ENCODE peak calls at places on chromosomes 2 and 18, in nine cellular contexts. One of them, this sample, is unnamed.

GRCh38 chr18:23529597-23529996 is 26.3 kb downstream of the RMC1 start:
- DNase-seq in neural progenitor cell: no peak
- DNase-seq in choroid plexus epithelial cell: peak; percentile 63
- DNase-seq in right lobe of liver: no peak
- DNase-seq in transverse colon: no peak
- DNase-seq in fibroblast of mammary gland: peak; percentile 86
- DNase-seq in prostate gland: no peak
- DNase-seq in neural crest cell: no peak
- DNase-seq in sigmoid colon: no peak
- DNase-seq in this sample: no peak

GRCh38 chr18:54052732-54053131 is 171.7 kb downstream of the MBD2 start:
- DNase-seq in neural progenitor cell: no peak
- DNase-seq in choroid plexus epithelial cell: no peak
- DNase-seq in right lobe of liver: no peak
- DNase-seq in transverse colon: no peak
- DNase-seq in fibroblast of mammary gland: no peak
- DNase-seq in prostate gland: no peak
- DNase-seq in neural crest cell: no peak
- DNase-seq in sigmoid colon: no peak
- DNase-seq in this sample: no peak

GRCh38 chr2:112153179-112153490 is 14.9 kb downstream of the FBLN7 start:
- DNase-seq in neural progenitor cell: no peak
- DNase-seq in choroid plexus epithelial cell: no peak
- DNase-seq in right lobe of liver: no peak
- DNase-seq in transverse colon: no peak
- DNase-seq in fibroblast of mammary gland: peak; percentile 98
- DNase-seq in prostate gland: no peak
- DNase-seq in neural crest cell: no peak
- DNase-seq in sigmoid colon: peak; percentile 38
- DNase-seq in this sample: no peak

GRCh38 chr2:21330786-21331391 is 207.1 kb downstream of the TDRD15 start:
- DNase-seq in neural progenitor cell: no peak
- DNase-seq in choroid plexus epithelial cell: peak; percentile 0
- DNase-seq in right lobe of liver: peak; percentile 55
- DNase-seq in transverse colon: no peak
- DNase-seq in fibroblast of mammary gland: no peak
- DNase-seq in prostate gland: no peak
- DNase-seq in neural crest cell: no peak
- DNase-seq in sigmoid colon: no peak
- DNase-seq in this sample: no peak

GRCh38 chr2:2704380-2705093 is 373.5 kb upstream of the MYT1L start:
- DNase-seq in neural progenitor cell: no peak
- DNase-seq in choroid plexus epithelial cell: no peak
- DNase-seq in right lobe of liver: no peak
- DNase-seq in transverse colon: no peak
- DNase-seq in fibroblast of mammary gland: no peak
- DNase-seq in prostate gland: no peak
- DNase-seq in neural crest cell: no peak
- DNase-seq in sigmoid colon: no peak
- DNase-seq in this sample: no peak

GRCh38 chr18:23524213-23524707 is 20.9 kb downstream of the RMC1 start:
- DNase-seq in neural progenitor cell: no peak
- DNase-seq in choroid plexus epithelial cell: no peak
- DNase-seq in right lobe of liver: peak; percentile 65
- DNase-seq in transverse colon: no peak
- DNase-seq in fibroblast of mammary gland: no peak
- DNase-seq in prostate gland: no peak
- DNase-seq in neural crest cell: no peak
- DNase-seq in sigmoid colon: no peak
- DNase-seq in this sample: no peak

GRCh38 chr2:239979243-239980023 is 45.7 kb downstream of the NDUFA10 start:
- DNase-seq in neural progenitor cell: peak; percentile 91
- DNase-seq in choroid plexus epithelial cell: peak; percentile 83
- DNase-seq in right lobe of liver: no peak
- DNase-seq in transverse colon: no peak
- DNase-seq in fibroblast of mammary gland: peak; percentile 52
- DNase-seq in prostate gland: no peak
- DNase-seq in neural crest cell: peak; percentile 61
- DNase-seq in sigmoid colon: no peak
- DNase-seq in this sample: peak; percentile 89

GRCh38 chr2:69149631-69150215 is 136.7 kb downstream of the ANTXR1 start:
- DNase-seq in neural progenitor cell: peak; percentile 73
- DNase-seq in choroid plexus epithelial cell: peak; percentile 72
- DNase-seq in right lobe of liver: no peak
- DNase-seq in transverse colon: peak; percentile 27
- DNase-seq in fibroblast of mammary gland: peak; percentile 77
- DNase-seq in prostate gland: no peak
- DNase-seq in neural crest cell: no peak
- DNase-seq in sigmoid colon: peak; percentile 84
- DNase-seq in this sample: peak; percentile 33

GRCh38 chr2:235468978-235469694 is 24.7 kb upstream of the AGAP1 start:
- DNase-seq in neural progenitor cell: peak; percentile 27
- DNase-seq in choroid plexus epithelial cell: peak; percentile 88
- DNase-seq in right lobe of liver: no peak
- DNase-seq in transverse colon: peak; percentile 14
- DNase-seq in fibroblast of mammary gland: peak; percentile 95
- DNase-seq in prostate gland: no peak
- DNase-seq in neural crest cell: no peak
- DNase-seq in sigmoid colon: peak; percentile 69
- DNase-seq in this sample: no peak

DNA sequence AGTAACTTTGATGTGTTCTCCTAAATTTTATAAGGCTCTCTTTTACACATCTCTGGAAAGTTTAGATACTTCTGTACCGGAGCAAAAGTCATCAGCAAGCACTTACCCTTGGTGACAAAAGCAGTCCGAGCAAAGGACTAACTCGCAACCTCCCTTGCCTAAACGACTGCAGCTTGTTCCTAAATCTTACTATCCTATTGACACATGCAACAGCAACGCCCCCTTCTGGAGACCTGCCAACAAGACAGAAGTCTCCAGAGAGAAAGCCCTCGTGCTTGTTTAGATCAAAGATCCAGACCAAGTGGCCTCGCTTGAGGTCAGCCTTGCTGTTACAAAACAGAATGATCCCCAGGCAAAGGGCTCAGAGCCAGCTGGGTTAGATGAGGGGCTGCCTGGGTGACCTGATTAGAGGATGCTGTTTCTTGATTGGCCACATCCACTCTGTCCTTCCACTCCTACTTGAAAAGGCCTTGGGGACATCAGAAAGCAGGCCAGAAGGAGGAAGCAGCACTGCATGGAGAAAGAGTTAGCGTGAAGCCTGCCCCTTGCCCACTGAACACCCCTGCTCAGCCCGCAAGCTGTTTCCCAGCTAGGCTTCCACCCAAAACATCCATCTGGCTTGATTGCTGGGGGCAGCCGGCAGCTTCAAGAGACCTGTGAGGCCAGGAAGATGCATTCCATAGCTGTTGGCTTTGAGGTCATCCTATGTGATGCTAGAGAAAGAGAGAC is 94.3 kb downstream of the HNRNPLL start:
- DNase-seq in neural progenitor cell: peak; percentile 93
- DNase-seq in choroid plexus epithelial cell: peak; percentile 93
- DNase-seq in right lobe of liver: peak; percentile 79
- DNase-seq in transverse colon: peak; percentile 91
- DNase-seq in fibroblast of mammary gland: peak; percentile 91
- DNase-seq in prostate gland: peak; percentile 79
- DNase-seq in neural crest cell: peak; percentile 88
- DNase-seq in sigmoid colon: peak; percentile 95
- DNase-seq in this sample: peak; percentile 88
- TF ChIP-seq CTCF in neural progenitor cell: peak; percentile 89
- TF ChIP-seq CTCF in choroid plexus epithelial cell: peak; percentile 64
- TF ChIP-seq CTCF in right lobe of liver: peak; percentile 34
- TF ChIP-seq CTCF in transverse colon: peak; percentile 43
- TF ChIP-seq CTCF in fibroblast of mammary gland: peak; percentile 28
- TF ChIP-seq CTCF in prostate gland: no peak
- TF ChIP-seq CTCF in neural crest cell: peak; percentile 86
- TF ChIP-seq CTCF in sigmoid colon: no peak
- TF ChIP-seq CTCF in this sample: peak; percentile 73

GRCh38 chr2:5695641-5696350 is 3.6 kb downstream of the SOX11 start:
- DNase-seq in neural progenitor cell: peak; percentile 65
- DNase-seq in choroid plexus epithelial cell: peak; percentile 56
- DNase-seq in right lobe of liver: no peak
- DNase-seq in transverse colon: no peak
- DNase-seq in fibroblast of mammary gland: no peak
- DNase-seq in prostate gland: no peak
- DNase-seq in neural crest cell: peak; percentile 32
- DNase-seq in sigmoid colon: no peak
- DNase-seq in this sample: no peak
- TF ChIP-seq CTCF in neural progenitor cell: no peak
- TF ChIP-seq CTCF in choroid plexus epithelial cell: no peak
- TF ChIP-seq CTCF in right lobe of liver: no peak
- TF ChIP-seq CTCF in transverse colon: no peak
- TF ChIP-seq CTCF in fibroblast of mammary gland: no peak
- TF ChIP-seq CTCF in prostate gland: no peak
- TF ChIP-seq CTCF in neural crest cell: peak; percentile 20
- TF ChIP-seq CTCF in sigmoid colon: no peak
- TF ChIP-seq CTCF in this sample: no peak

GRCh38 chr2:162091325-162092007 is 17.5 kb upstream of the DPP4 start:
- DNase-seq in neural progenitor cell: no peak
- DNase-seq in choroid plexus epithelial cell: no peak
- DNase-seq in right lobe of liver: no peak
- DNase-seq in transverse colon: peak; percentile 65
- DNase-seq in fibroblast of mammary gland: peak; percentile 40
- DNase-seq in prostate gland: no peak
- DNase-seq in neural crest cell: no peak
- DNase-seq in sigmoid colon: no peak
- DNase-seq in this sample: no peak
- TF ChIP-seq CTCF in neural progenitor cell: peak; percentile 18
- TF ChIP-seq CTCF in choroid plexus epithelial cell: peak; percentile 21
- TF ChIP-seq CTCF in right lobe of liver: no peak
- TF ChIP-seq CTCF in transverse colon: no peak
- TF ChIP-seq CTCF in fibroblast of mammary gland: peak; percentile 18
- TF ChIP-seq CTCF in prostate gland: no peak
- TF ChIP-seq CTCF in neural crest cell: no peak
- TF ChIP-seq CTCF in sigmoid colon: no peak
- TF ChIP-seq CTCF in this sample: no peak

GRCh38 chr18:76255070-76255683 is 239.9 kb downstream of the ZNF516 start:
- DNase-seq in neural progenitor cell: no peak
- DNase-seq in choroid plexus epithelial cell: no peak
- DNase-seq in right lobe of liver: no peak
- DNase-seq in transverse colon: no peak
- DNase-seq in fibroblast of mammary gland: no peak
- DNase-seq in prostate gland: no peak
- DNase-seq in neural crest cell: no peak
- DNase-seq in sigmoid colon: no peak
- DNase-seq in this sample: no peak

GRCh38 chr18:76259726-76260125 is 235.3 kb downstream of the ZNF516 start:
- DNase-seq in neural progenitor cell: no peak
- DNase-seq in choroid plexus epithelial cell: no peak
- DNase-seq in right lobe of liver: no peak
- DNase-seq in transverse colon: no peak
- DNase-seq in fibroblast of mammary gland: no peak
- DNase-seq in prostate gland: no peak
- DNase-seq in neural crest cell: no peak
- DNase-seq in sigmoid colon: peak; percentile 81
- DNase-seq in this sample: no peak

GRCh38 chr18:76259012-76259568 is 236.0 kb downstream of the ZNF516 start:
- DNase-seq in neural progenitor cell: peak; percentile 56
- DNase-seq in choroid plexus epithelial cell: peak; percentile 18
- DNase-seq in right lobe of liver: no peak
- DNase-seq in transverse colon: no peak
- DNase-seq in fibroblast of mammary gland: no peak
- DNase-seq in prostate gland: no peak
- DNase-seq in neural crest cell: no peak
- DNase-seq in sigmoid colon: no peak
- DNase-seq in this sample: no peak

GRCh38 chr18:76258209-76258608 is 236.8 kb downstream of the ZNF516 start:
- DNase-seq in neural progenitor cell: no peak
- DNase-seq in choroid plexus epithelial cell: peak; percentile 19
- DNase-seq in right lobe of liver: no peak
- DNase-seq in transverse colon: no peak
- DNase-seq in fibroblast of mammary gland: peak; percentile 33
- DNase-seq in prostate gland: no peak
- DNase-seq in neural crest cell: no peak
- DNase-seq in sigmoid colon: no peak
- DNase-seq in this sample: no peak

DNA sequence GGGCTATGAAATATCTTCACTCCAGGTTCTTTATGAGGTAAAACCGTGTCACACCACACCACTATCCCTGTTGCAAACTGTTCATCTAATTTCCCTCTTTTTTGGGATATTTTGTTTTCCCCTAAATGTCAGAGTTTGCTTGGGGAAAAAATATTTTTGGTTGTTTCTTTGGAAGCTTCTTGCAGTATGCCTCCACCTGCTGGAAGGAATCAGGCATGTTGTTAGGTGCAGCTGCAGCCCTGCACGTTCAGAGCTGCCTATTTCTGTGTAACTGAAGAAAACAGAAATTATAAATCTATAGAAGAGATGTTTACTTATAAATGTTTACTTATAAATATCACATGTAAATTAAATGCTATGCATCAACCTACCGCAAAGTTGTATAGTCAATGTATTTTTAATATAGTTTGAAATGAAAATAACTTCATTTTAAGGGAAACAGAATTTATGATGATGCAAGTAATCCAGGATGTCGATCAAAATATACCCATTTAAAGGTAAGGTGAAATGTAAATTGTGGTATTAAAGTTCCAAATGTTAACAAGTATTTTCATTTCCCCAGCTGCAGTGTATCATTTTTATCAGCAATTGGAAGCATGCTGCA is 238.0 kb downstream of the ZNF516 start:
- DNase-seq in neural progenitor cell: peak; percentile 70
- DNase-seq in choroid plexus epithelial cell: peak; percentile 86
- DNase-seq in right lobe of liver: no peak
- DNase-seq in transverse colon: no peak
- DNase-seq in fibroblast of mammary gland: peak; percentile 68
- DNase-seq in prostate gland: no peak
- DNase-seq in neural crest cell: no peak
- DNase-seq in sigmoid colon: no peak
- DNase-seq in this sample: peak; percentile 10
- TF ChIP-seq CTCF in neural progenitor cell: peak; percentile 90
- TF ChIP-seq CTCF in choroid plexus epithelial cell: peak; percentile 90
- TF ChIP-seq CTCF in right lobe of liver: peak; percentile 67
- TF ChIP-seq CTCF in transverse colon: peak; percentile 48
- TF ChIP-seq CTCF in fibroblast of mammary gland: peak; percentile 85
- TF ChIP-seq CTCF in prostate gland: peak; percentile 32
- TF ChIP-seq CTCF in neural crest cell: peak; percentile 88
- TF ChIP-seq CTCF in sigmoid colon: peak; percentile 86
- TF ChIP-seq CTCF in this sample: peak; percentile 52

GRCh38 chr18:34350778-34351177 is 126.1 kb upstream of the NOL4 start:
- DNase-seq in neural progenitor cell: no peak
- DNase-seq in choroid plexus epithelial cell: no peak
- DNase-seq in right lobe of liver: no peak
- DNase-seq in transverse colon: no peak
- DNase-seq in fibroblast of mammary gland: no peak
- DNase-seq in prostate gland: no peak
- DNase-seq in neural crest cell: no peak
- DNase-seq in sigmoid colon: no peak
- DNase-seq in this sample: no peak
- TF ChIP-seq CTCF in neural progenitor cell: no peak
- TF ChIP-seq CTCF in choroid plexus epithelial cell: no peak
- TF ChIP-seq CTCF in right lobe of liver: no peak
- TF ChIP-seq CTCF in transverse colon: no peak
- TF ChIP-seq CTCF in fibroblast of mammary gland: no peak
- TF ChIP-seq CTCF in prostate gland: no peak
- TF ChIP-seq CTCF in neural crest cell: no peak
- TF ChIP-seq CTCF in sigmoid colon: no peak
- TF ChIP-seq CTCF in this sample: no peak

This sample was measured in BE2C.